ENCODE peak calls at places on chromosome 13, in nine cellular contexts. J, O, A, V, Q, T, E, W and M are unnamed samples.

GRCh38 chr13:30638301-30638700 is 20.6 kb downstream of the USPL1 start:
- DNase-seq in J (no peak), O (no peak), A (no peak), V (no peak), Q (no peak), T (no peak), E (no peak), W (no peak), M (no peak)

GRCh38 chr13:111662451-111662850 is 342.0 kb downstream of the TEX29 start:
- DNase-seq in J (no peak), O (no peak), A (no peak), V (peak), Q (no peak), T (no peak), E (peak), W (no peak), M (no peak)

GRCh38 chr13:26011996-26012688 is 39.7 kb downstream of the SHISA2 start:
- DNase-seq in J (no peak), O (no peak), A (peak), V (no peak), Q (no peak), T (peak), E (peak), W (no peak), M (no peak)

GRCh38 chr13:22061371-22061805 is 390.5 kb downstream of the FGF9 start:
- DNase-seq in J (no peak), O (no peak), A (no peak), V (no peak), Q (no peak), T (no peak), E (no peak), W (no peak), M (no peak)

GRCh38 chr13:45695198-45695730 is 6.9 kb upstream of the CBY2 start:
- DNase-seq in J (no peak), O (no peak), A (no peak), V (no peak), Q (no peak), T (peak), E (no peak), W (no peak), M (no peak)

GRCh38 chr13:32669030-32669646 is 82.9 kb downstream of the PDS5B start:
- DNase-seq in J (no peak), O (no peak), A (no peak), V (no peak), Q (no peak), T (peak), E (no peak), W (no peak), M (no peak)

GRCh38 chr13:46041335-46041934 is 11.1 kb downstream of the ZC3H13 start:
- DNase-seq in J (no peak), O (no peak), A (no peak), V (no peak), Q (no peak), T (peak), E (no peak), W (no peak), M (no peak)

GRCh38 chr13:75555836-75556235 is 6.2 kb downstream of the UCHL3 start:
- DNase-seq in J (no peak), O (no peak), A (no peak), V (no peak), Q (no peak), T (no peak), E (no peak), W (no peak), M (no peak)

GRCh38 chr13:32409561-32410440 is 18.1 kb downstream of the N4BP2L1 start:
- DNase-seq in J (peak), O (no peak), A (no peak), V (no peak), Q (no peak), T (peak), E (no peak), W (no peak), M (no peak)

GRCh38 chr13:95710313-95710712 is 33.4 kb downstream of the DNAJC3 start:
- DNase-seq in J (no peak), O (no peak), A (no peak), V (no peak), Q (no peak), T (peak), E (no peak), W (no peak), M (no peak)

GRCh38 chr13:44271031-44271433 is 102.6 kb upstream of the SERP2 start:
- DNase-seq in J (no peak), O (no peak), A (no peak), V (no peak), Q (peak), T (peak), E (no peak), W (no peak), M (no peak)

GRCh38 chr13:40333238-40333637 is 333.2 kb downstream of the FOXO1 start:
- DNase-seq in J (no peak), O (no peak), A (no peak), V (no peak), Q (no peak), T (peak), E (no peak), W (no peak), M (no peak)

DNA sequence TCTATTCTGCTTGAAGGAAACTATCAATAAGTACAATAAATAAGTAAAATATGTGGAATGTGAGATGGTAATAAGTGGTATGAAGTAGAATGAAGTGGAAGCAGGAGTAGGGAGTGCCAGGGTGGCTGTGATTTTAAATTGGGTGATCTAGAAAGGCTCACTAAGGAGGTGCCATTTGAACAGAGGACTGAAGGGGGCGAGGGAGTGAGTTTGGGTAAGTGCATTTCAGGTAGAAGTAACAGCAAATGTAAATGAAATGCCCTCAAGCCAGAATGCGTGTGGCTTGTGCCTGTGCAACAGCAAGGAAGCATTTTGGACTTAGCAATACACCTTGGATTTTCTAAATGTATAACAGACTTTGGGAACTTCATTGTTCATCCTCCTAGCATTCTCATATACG is 77.1 kb downstream of the CCNA1 start:
- DNase-seq in J (no peak), O (no peak), A (no peak), V (no peak), Q (no peak), T (no peak), E (no peak), W (no peak), M (no peak)
- TF ChIP-seq CTCF in J (no peak), O (no peak), A (no peak), V (no peak), Q (no peak), T (no peak), E (no peak), W (peak), M (no peak)

GRCh38 chr13:57629821-57630235 is 1.7 kb upstream of the PCDH17 start:
- DNase-seq in J (peak), O (peak), A (peak), V (peak), Q (no peak), T (peak), E (peak), W (peak), M (peak)

GRCh38 chr13:57630661-57631606 is 610 bp upstream of the PCDH17 start:
- DNase-seq in J (no peak), O (no peak), A (no peak), V (no peak), Q (no peak), T (peak), E (no peak), W (peak), M (no peak)

GRCh38 chr13:57632276-57633140 is 964 bp downstream of the PCDH17 start:
- DNase-seq in J (peak), O (no peak), A (no peak), V (no peak), Q (no peak), T (peak), E (no peak), W (peak), M (no peak)

GRCh38 chr13:57633141-57633949 is 1.8 kb downstream of the PCDH17 start:
- DNase-seq in J (peak), O (no peak), A (peak), V (no peak), Q (no peak), T (peak), E (peak), W (peak), M (peak)

GRCh38 chr13:57631607-57632275 is at the start of gene PCDH17:
- DNase-seq in J (no peak), O (no peak), A (no peak), V (no peak), Q (no peak), T (peak), E (peak), W (peak), M (peak)
- TF ChIP-seq CTCF in J (no peak), O (no peak), A (no peak), V (peak), Q (no peak), T (no peak), E (no peak), W (no peak), M (no peak)

GRCh38 chr13:97498419-97498818 is 64.5 kb downstream of the RAP2A start:
- DNase-seq in J (no peak), O (no peak), A (no peak), V (no peak), Q (no peak), T (no peak), E (no peak), W (no peak), M (no peak)
- TF ChIP-seq CTCF in J (no peak), O (no peak), A (no peak), V (no peak), Q (no peak), T (no peak), E (no peak), W (no peak), M (no peak)

DNA sequence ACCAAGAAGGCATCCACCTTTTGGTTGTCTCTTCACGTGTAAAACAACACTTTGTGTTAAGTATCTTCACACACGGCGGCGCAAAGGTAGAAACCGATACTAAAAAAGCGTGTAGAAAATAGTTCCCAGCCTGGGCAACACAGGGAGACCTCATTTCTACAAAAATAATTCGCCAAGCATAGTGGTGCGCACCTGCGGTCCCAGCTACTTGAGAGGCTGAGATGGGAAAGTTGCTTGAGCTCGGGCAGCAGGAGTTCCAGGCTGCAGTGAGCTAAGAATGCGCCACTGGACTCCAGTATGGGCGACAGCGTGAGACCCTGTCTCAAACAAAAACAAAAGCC is 573 bp upstream of the ERCC5 start:
- DNase-seq in J (no peak), O (no peak), A (no peak), V (no peak), Q (no peak), T (no peak), E (no peak), W (no peak), M (no peak)
- TF ChIP-seq CTCF in J (no peak), O (no peak), A (no peak), V (no peak), Q (no peak), T (no peak), E (no peak), W (no peak), M (no peak)

GRCh38 chr13:51803422-51804294 is at the start of gene DHRS12:
- DNase-seq in J (peak), O (peak), A (peak), V (peak), Q (peak), T (peak), E (peak), W (peak), M (peak)
- TF ChIP-seq CTCF in J (peak), O (no peak), A (no peak), V (no peak), Q (peak), T (peak), E (no peak), W (no peak), M (no peak)

DNA sequence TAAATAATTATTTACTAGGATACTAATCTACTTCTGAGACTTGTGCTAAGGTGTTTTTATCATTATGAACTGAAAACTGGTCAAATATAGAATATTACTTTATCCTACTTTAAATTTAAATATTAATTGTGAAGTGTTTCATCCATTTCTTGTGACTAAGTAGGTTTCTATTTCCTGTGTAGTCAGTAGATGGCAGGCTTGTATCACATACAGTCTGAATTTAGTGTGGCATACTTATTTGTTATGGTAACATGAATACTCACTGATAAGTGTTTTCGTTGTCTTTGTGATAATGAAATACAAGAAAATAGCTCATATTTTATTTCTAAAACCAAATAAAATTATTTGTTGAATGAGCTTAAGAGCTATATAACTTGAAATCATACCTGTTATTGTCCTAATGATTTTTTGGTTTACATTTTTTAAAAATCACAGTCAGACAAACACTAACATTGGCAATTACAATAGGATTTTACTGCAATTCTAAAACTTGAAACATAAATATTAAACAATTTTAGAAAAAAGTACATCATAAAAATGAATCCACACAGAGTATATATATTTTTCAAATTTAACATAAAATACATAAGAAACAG is 904.6 kb upstream of the PCDH20 start:
- DNase-seq in J (no peak), O (no peak), A (no peak), V (no peak), Q (no peak), T (peak), E (no peak), W (no peak), M (no peak)
- TF ChIP-seq CTCF in J (peak), O (no peak), A (no peak), V (peak), Q (peak), T (peak), E (no peak), W (peak), M (no peak)

GRCh38 chr13:53411443-53411842 is 382.8 kb downstream of the OLFM4 start:
- DNase-seq in J (no peak), O (no peak), A (no peak), V (no peak), Q (no peak), T (no peak), E (no peak), W (no peak), M (no peak)

GRCh38 chr13:53408306-53408705 is 379.7 kb downstream of the OLFM4 start:
- DNase-seq in J (no peak), O (no peak), A (no peak), V (no peak), Q (no peak), T (no peak), E (no peak), W (no peak), M (no peak)

GRCh38 chr13:53408847-53409568 is 380.4 kb downstream of the OLFM4 start:
- DNase-seq in J (peak), O (no peak), A (peak), V (no peak), Q (no peak), T (no peak), E (no peak), W (no peak), M (no peak)

DNA sequence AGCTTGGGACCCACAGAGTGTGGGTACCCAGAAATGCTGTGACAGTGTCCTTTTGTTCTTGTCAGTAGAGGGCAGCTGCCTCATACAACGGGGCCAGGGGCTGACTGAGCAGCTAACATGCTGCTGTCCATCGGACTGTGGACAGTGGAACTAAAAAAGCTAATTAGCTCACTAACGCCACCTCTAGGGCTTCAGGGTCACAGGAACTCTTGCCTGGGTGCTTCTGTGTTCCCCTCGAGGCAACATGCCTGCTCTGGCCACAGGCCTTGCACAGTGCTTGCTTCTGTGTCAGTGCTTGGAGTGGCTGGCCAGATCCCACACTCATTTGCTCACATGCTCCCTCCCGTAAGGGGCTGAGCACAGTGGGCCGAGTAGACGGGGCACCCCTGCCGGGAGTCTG is 377.0 kb downstream of the OLFM4 start:
- DNase-seq in J (no peak), O (no peak), A (no peak), V (no peak), Q (no peak), T (no peak), E (no peak), W (no peak), M (no peak)
- TF ChIP-seq CTCF in J (no peak), O (no peak), A (no peak), V (no peak), Q (no peak), T (no peak), E (no peak), W (no peak), M (no peak)

GRCh38 chr13:36453518-36453917 is 21.2 kb downstream of the CCNA1 start:
- DNase-seq in J (no peak), O (no peak), A (no peak), V (no peak), Q (no peak), T (peak), E (no peak), W (no peak), M (no peak)
- TF ChIP-seq CTCF in J (no peak), O (no peak), A (no peak), V (peak), Q (no peak), T (peak), E (no peak), W (no peak), M (no peak)

GRCh38 chr13:52703482-52703881 is 36.1 kb downstream of the CNMD start:
- DNase-seq in J (no peak), O (no peak), A (no peak), V (no peak), Q (no peak), T (no peak), E (no peak), W (no peak), M (no peak)

GRCh38 chr13:52706074-52706473 is 33.5 kb downstream of the CNMD start:
- DNase-seq in J (no peak), O (no peak), A (no peak), V (no peak), Q (no peak), T (no peak), E (no peak), W (no peak), M (no peak)

GRCh38 chr13:52711277-52711676 is 28.3 kb downstream of the CNMD start:
- DNase-seq in J (no peak), O (no peak), A (no peak), V (no peak), Q (no peak), T (no peak), E (no peak), W (no peak), M (no peak)

GRCh38 chr13:52701728-52702480 is 37.7 kb downstream of the CNMD start:
- DNase-seq in J (no peak), O (no peak), A (no peak), V (no peak), Q (no peak), T (no peak), E (no peak), W (no peak), M (no peak)

DNA sequence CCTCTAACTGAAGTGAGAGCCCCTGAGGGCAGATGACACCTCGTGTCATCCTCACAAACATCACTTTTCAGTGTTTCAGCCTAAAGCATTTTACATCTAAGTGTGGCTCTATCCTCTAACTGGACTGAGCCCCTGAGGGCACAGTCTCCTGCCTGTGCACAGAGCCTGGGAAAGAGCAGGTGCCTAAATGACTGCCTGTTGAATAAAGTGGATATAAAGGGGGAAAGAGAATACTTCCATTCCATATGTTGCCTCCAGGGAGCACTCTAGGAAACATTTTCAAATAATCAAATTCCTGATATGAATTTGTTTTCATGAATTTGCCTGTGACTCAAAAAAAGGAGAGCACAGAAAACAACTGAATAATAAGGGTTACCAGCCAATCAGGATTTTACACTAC is 32.2 kb downstream of the CNMD start:
- DNase-seq in J (no peak), O (no peak), A (no peak), V (no peak), Q (no peak), T (no peak), E (no peak), W (no peak), M (no peak)
- TF ChIP-seq CTCF in J (no peak), O (no peak), A (no peak), V (no peak), Q (no peak), T (no peak), E (no peak), W (no peak), M (no peak)

GRCh38 chr13:108086678-108087077 is 128.7 kb downstream of the LIG4 start:
- DNase-seq in J (no peak), O (no peak), A (no peak), V (no peak), Q (no peak), T (no peak), E (no peak), W (no peak), M (no peak)
- TF ChIP-seq CTCF in J (no peak), O (no peak), A (no peak), V (peak), Q (no peak), T (no peak), E (no peak), W (no peak), M (no peak)